ENCODE peak calls at places on chromosomes 5 and 9, in four cellular contexts. W is tibial artery, N is testis, F is IMR-90. B is an unnamed sample.

GRCh38 chr5:181120311-181120710 is 10.7 kb downstream of the OR2V1 start:
- DNase-seq in F (peak), W (no peak), N (no peak), B (no peak)

GRCh38 chr9:105694848-105695581 is 674 bp downstream of the TMEM38B start:
- DNase-seq in W (peak), N (peak), F (peak), B (peak)

GRCh38 chr5:125058185-125058826 is 311.9 kb upstream of the ZNF608 start:
- DNase-seq in N (no peak), W (no peak), F (peak), B (no peak)

GRCh38 chr5:54741711-54742110 is 224.2 kb downstream of the SNX18 start:
- DNase-seq in W (no peak), F (no peak), N (no peak), B (no peak)

GRCh38 chr5:53545744-53546143 is 14.7 kb upstream of the NDUFS4 start:
- DNase-seq in W (no peak), N (no peak), F (no peak), B (no peak)

GRCh38 chr5:100270323-100270771 is 264.8 kb upstream of the FAM174A start:
- DNase-seq in F (no peak), W (no peak), N (no peak), B (no peak)

GRCh38 chr5:126686451-126687126 is 85.8 kb downstream of the PHAX start:
- DNase-seq in F (no peak), W (no peak), N (no peak), B (no peak)

GRCh38 chr5:59275537-59276276 is 617.8 kb downstream of the PDE4D start:
- DNase-seq in F (peak), N (peak), W (peak), B (peak)

DNA sequence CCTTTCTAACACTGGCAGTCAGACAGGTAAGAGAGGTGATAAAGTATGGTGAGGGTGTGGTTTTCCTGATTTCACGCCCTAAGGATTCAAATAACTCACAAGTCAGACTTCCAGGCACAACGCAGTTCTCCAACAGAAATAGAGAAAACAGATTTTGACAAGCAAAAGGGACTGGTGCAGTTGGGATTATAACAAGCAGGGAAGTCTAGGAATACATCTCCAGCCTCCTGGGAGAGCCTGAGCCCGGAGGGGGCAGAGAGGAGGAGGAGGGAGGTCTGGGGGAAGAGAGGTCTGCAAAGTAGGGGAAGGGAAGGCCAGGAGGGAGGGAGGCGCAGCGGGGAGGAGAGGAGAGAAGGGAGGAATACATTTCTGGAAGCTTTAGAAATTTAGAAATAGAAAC is 1.6 kb downstream of the CMBL start:
- DNase-seq in F (no peak), W (no peak), N (no peak), B (no peak)
- H3K27ac ChIP-seq in F (no peak), W (no peak), N (no peak), B (no peak)

GRCh38 chr9:136079916-136080246 is 15.2 kb downstream of the NACC2 start:
- DNase-seq in F (no peak), W (peak), N (no peak), B (no peak)
- H3K27ac ChIP-seq in F (no peak), W (peak), N (no peak), B (peak)

GRCh38 chr5:10702040-10702629 is 58.9 kb downstream of the DAP start:
- DNase-seq in N (no peak), W (no peak), F (peak), B (no peak)
- H3K27ac ChIP-seq in N (no peak), W (peak), F (peak), B (no peak)

DNA sequence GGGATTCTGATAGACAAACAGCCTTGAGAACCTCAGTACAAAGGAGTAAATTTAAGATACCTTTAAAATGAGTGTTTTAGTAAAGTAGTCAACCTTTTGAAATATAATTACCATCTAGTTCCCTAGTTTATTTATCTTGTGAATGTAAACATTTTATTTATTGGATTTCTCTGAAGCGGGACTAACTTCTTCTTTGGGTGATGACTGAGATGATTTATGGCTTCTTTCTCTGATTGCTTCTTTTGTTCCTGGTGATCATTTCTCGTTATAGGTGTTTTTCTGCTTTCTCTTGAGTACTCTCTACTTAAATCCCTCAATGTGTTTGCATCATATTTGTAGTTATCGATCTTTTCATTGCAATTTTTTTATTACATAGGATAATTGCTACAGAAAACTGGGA is 33.2 kb downstream of the PRDM6 start:
- DNase-seq in F (no peak), N (no peak), W (no peak), B (no peak)
- H3K27ac ChIP-seq in F (no peak), N (no peak), W (peak), B (no peak)

DNA sequence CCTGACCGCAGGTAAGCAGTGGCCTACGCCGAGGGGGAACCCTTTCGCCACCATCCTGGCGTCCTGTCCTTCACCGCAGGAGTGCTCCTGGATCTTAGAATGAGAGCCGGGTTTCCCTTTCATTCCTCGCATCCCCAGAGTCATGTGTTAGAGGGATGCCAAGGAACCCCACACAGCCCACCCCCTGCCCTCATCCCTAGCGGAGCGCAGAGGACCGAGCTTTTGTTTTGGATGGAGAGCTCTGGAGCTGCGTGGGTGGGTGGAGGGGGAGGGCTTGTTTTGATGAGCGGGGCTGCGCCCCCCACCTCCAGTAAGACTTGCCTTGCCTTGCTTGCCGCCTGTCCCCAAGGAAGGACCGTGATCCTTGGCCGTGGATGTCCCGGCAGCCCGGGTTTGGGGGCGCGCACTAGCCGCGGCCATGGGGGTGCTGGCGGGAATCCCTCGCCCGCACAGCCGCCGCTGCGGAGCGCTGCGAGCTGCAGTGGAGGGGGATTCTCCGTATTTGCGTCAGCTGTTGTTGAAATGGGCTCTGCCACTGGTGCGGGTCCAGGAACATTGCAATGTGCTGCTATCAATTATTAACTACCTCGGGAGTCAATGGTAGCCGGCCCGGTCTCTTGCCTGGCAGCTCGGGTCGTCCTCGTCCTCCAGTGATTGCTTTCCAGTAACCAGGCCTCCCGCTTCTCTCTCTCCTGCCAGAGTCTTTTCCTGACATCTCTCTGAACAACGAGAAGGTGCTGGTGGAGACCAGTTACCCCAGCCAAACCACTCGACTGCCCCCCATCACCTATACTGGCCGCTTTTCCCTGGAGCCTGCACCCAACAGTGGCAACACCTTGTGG is 1.0 kb downstream of the EGR1 start:
- DNase-seq in N (no peak), F (peak), W (no peak), B (no peak)
- H3K27ac ChIP-seq in N (no peak), F (peak), W (peak), B (peak)

DNA sequence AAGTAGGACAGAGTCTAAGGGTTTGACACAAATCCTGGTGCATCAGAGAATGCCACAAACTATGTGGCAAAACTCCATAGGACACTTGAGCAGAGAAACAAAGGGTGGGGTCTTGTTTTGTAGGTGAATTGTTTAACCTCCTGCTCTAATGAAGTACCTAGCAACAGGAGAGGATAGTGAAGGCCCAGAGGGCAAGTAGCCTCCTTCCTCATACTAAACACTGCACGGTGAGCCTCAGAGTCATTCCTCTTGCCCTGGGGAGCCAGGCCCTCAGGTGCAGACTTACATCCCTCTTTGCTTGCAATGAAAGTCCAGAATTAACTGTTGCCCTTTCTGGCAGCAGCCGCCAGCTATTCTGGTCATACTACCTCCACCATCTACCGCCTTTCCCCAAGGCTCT is 166.1 kb downstream of the DROSHA start:
- DNase-seq in N (no peak), F (no peak), W (no peak), B (no peak)
- H3K27ac ChIP-seq in N (no peak), F (peak), W (no peak), B (no peak)